ENCODE peak calls at places on chromosomes 1 and 21, in four cellular contexts. T is K562, G is WTC11, W is GM12878. M is an unnamed sample.

GRCh38 chr1:1291611-1292441 is 11.6 kb downstream of the SCNN1D start:
- DNase-seq in T (peak), G (peak), W (no peak), M (peak)

GRCh38 chr1:221718391-221719277 is 23.3 kb downstream of the DUSP10 start:
- DNase-seq in T (no peak), G (no peak), W (no peak), M (no peak)

GRCh38 chr1:231161711-231162299 is at the start of gene TRIM67:
- DNase-seq in T (peak), G (peak), W (no peak), M (peak)

GRCh38 chr1:198530964-198531363 is 9.5 kb downstream of the ATP6V1G3 start:
- DNase-seq in T (no peak), G (no peak), W (no peak), M (peak)

GRCh38 chr21:30044447-30045064 is 104.8 kb upstream of the GRIK1 start:
- DNase-seq in T (peak), G (no peak), W (no peak), M (peak)

GRCh38 chr1:16367258-16367967 is 371 bp downstream of the SZRD1 start:
- DNase-seq in T (peak), G (peak), W (peak), M (peak)

GRCh38 chr1:226602186-226603029 is 53.8 kb downstream of the STUM start:
- DNase-seq in T (no peak), G (no peak), W (no peak), M (no peak)

GRCh38 chr1:27668808-27669723 is 2.9 kb downstream of the IFI6 start:
- DNase-seq in T (peak), G (peak), W (no peak), M (peak)

GRCh38 chr1:59225594-59225993 is 71.3 kb upstream of the FGGY start:
- DNase-seq in T (no peak), G (no peak), W (no peak), M (no peak)

GRCh38 chr1:41890841-41891311 is 27.8 kb downstream of the HIVEP3 start:
- DNase-seq in T (no peak), G (no peak), W (no peak), M (peak)

GRCh38 chr1:234845097-234845660 is 235.2 kb upstream of the IRF2BP2 start:
- DNase-seq in T (no peak), G (no peak), W (peak), M (no peak)

GRCh38 chr21:43340491-43341348 is 86.2 kb downstream of the SIK1 start:
- DNase-seq in T (no peak), G (no peak), W (no peak), M (no peak)

GRCh38 chr1:20165522-20165951 is 20.4 kb upstream of the UBXN10 start:
- DNase-seq in T (peak), G (peak), W (no peak), M (peak)

GRCh38 chr1:232795497-232796068 is 9.6 kb upstream of the MAP10 start:
- DNase-seq in T (no peak), G (no peak), W (no peak), M (no peak)

GRCh38 chr1:37362990-37363389 is 111.4 kb upstream of the ZC3H12A start:
- DNase-seq in T (no peak), G (peak), W (no peak), M (peak)

GRCh38 chr1:247415423-247416361 is at the start of gene NLRP3:
- DNase-seq in T (no peak), G (no peak), W (no peak), M (no peak)

GRCh38 chr1:46333300-46334029 is 7.1 kb upstream of the NSUN4 start:
- DNase-seq in T (peak), G (peak), W (peak), M (peak)

GRCh38 chr1:165896277-165896676 is 68.9 kb downstream of the UCK2 start:
- DNase-seq in T (no peak), G (no peak), W (no peak), M (no peak)

GRCh38 chr1:227726924-227727599 is 8.0 kb downstream of the JMJD4 start:
- DNase-seq in T (no peak), G (no peak), W (peak), M (no peak)

GRCh38 chr1:91278754-91279153 is 125.9 kb downstream of the HFM1 start:
- DNase-seq in T (peak), G (no peak), W (no peak), M (peak)

GRCh38 chr1:116510361-116510760 is 60.5 kb downstream of the CD58 start:
- DNase-seq in T (no peak), G (no peak), W (no peak), M (no peak)

GRCh38 chr1:2145946-2146835 is 48.4 kb downstream of the FAAP20 start:
- DNase-seq in T (no peak), G (no peak), W (no peak), M (no peak)

GRCh38 chr1:33176362-33176850 is 5.4 kb downstream of the TRIM62 start:
- DNase-seq in T (no peak), G (no peak), W (no peak), M (peak)

GRCh38 chr1:193285626-193286025 is 99.2 kb upstream of the B3GALT2 start:
- DNase-seq in T (no peak), G (no peak), W (no peak), M (no peak)

GRCh38 chr1:31734582-31735107 is 29.5 kb downstream of the ADGRB2 start:
- DNase-seq in T (no peak), G (no peak), W (no peak), M (no peak)

GRCh38 chr1:221462345-221462744 is 279.5 kb downstream of the DUSP10 start:
- DNase-seq in T (no peak), G (no peak), W (no peak), M (no peak)

GRCh38 chr1:152164542-152165136 is 5.6 kb upstream of the RPTN start:
- DNase-seq in T (no peak), G (no peak), W (no peak), M (no peak)

GRCh38 chr1:67987046-67987799 is 63.2 kb downstream of the DIRAS3 start:
- DNase-seq in T (no peak), G (no peak), W (no peak), M (no peak)

GRCh38 chr1:199182151-199182843 is 543.5 kb downstream of the PTPRC start:
- DNase-seq in T (no peak), G (no peak), W (no peak), M (no peak)

GRCh38 chr1:225845633-225846259 is 35.8 kb downstream of the EPHX1 start:
- DNase-seq in T (peak), G (peak), W (no peak), M (peak)

GRCh38 chr1:156692958-156693857 is 12.2 kb downstream of the CRABP2 start:
- DNase-seq in T (peak), G (peak), W (no peak), M (no peak)

GRCh38 chr1:51945591-51945990 is 44.9 kb downstream of the RAB3B start:
- DNase-seq in T (no peak), G (no peak), W (no peak), M (no peak)

GRCh38 chr1:187474266-187474665 is 645.5 kb downstream of the PLA2G4A start:
- DNase-seq in T (no peak), G (no peak), W (no peak), M (no peak)

GRCh38 chr1:24391882-24392603 is 21.5 kb downstream of the STPG1 start:
- DNase-seq in T (peak), G (peak), W (peak), M (peak)

GRCh38 chr1:24392982-24393645 is 20.5 kb downstream of the STPG1 start:
- DNase-seq in T (no peak), G (no peak), W (no peak), M (no peak)

GRCh38 chr1:24392604-24392946 is 21.0 kb downstream of the STPG1 start:
- DNase-seq in T (no peak), G (no peak), W (no peak), M (no peak)

GRCh38 chr1:24389231-24389678 is 24.3 kb downstream of the STPG1 start:
- DNase-seq in T (no peak), G (no peak), W (no peak), M (no peak)

DNA sequence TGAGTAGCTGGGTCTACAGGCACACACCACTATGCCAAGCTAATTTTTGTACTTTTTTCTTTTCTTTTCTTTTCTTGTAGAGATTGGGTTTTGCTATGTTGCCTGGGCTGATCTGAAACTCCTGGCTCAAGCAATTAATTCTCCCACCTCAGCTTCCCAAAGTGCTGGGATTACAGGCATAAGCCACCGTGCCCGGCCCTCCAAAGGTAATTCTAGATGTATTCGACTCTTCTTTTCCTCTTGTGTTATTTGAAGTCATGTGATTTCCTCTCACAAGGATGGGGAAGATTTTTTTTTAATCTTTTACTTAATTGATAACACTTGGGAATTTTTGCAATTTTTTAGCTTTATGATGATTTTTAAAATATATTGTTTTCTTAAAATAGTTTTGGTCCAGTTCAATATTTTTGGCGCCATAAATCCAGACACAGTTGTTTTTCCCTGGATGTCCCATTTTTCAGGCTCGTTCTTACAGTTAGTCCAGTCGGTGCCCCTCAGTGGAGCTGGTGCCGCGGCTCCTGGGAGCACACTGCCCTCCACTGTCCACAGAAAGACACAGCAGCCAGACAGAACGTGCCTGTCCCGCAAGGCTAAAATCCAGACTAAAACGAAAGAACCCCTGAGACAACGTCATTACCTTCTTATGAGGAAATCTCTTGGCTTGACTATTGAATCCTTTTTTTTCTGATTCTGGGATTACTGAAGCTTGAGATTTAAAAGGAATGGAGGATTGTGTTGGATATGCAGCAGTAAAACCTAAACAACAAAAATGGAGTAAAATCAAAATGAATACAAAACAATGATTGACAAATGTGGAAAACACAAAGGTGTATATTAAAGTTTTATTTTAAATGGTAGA is 22.4 kb downstream of the STPG1 start:
- DNase-seq in T (peak), G (peak), W (no peak), M (peak)
- TF ChIP-seq USF1 in T (no peak), G (no peak), W (no peak), M (no peak)

DNA sequence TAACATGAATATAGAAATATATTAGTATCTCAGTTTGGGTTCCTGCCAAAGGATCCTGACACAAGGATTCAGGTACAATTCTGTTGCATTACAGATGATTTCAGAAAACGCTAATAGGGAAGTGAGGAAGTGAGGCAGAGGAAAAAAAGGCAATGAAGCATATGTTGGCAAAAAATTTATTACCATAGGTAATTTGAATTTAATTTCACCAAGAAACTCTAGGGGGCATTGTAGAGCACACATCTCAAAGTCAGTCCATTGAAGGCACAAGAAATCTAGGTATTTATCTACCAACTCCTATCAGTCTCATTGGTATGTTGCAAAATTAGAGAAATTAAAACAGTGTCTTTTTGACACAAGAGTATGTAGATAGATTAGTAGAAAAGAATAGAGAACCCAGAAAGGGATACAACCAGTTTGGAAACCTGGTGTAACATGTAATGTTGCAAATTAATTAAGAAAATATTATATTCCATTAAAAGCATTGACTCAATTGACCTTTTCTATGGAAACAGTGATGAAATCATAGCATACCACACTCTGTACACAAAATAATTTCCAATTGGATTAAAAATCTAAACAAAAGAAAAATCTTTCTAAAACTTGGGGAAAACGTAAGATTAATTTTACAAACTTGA is 104.9 kb upstream of the SNX7 start:
- DNase-seq in T (peak), G (no peak), W (no peak), M (no peak)
- TF ChIP-seq USF1 in T (no peak), G (no peak), W (no peak), M (no peak)

GRCh38 chr1:10170362-10170665 is 40.1 kb upstream of the KIF1B start:
- DNase-seq in T (no peak), G (no peak), W (peak), M (no peak)
- TF ChIP-seq USF1 in T (no peak), G (no peak), W (no peak), M (no peak)

DNA sequence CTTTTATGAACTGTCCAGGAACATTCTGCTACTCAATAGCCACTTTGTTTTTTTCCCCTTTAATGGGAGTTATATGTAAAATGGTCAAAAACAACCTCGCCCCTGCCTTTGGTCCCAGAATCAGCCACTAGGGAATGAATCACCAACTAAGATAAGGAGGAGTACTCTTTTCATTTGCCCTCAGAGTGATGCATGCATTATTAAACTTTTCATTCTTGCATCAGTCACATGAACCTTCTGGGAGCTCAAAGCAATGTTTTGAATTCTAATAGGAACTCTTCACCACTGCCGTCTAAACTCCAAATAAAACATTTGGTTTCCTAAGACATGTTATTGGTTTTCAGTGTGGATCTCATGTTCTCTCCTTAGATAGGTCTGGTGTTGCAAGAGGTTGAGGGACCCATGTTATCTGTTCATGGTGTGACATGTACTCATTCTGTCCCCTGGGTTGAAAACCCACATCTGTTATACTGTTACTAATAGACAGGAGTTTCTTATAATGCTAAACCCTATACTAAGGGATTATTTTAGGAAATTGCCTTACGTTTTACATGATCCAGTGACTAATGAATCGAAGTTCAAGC is 17.8 kb upstream of the HSD17B7 start:
- DNase-seq in T (no peak), G (no peak), W (no peak), M (no peak)
- TF ChIP-seq USF1 in T (no peak), G (no peak), W (no peak), M (no peak)

DNA sequence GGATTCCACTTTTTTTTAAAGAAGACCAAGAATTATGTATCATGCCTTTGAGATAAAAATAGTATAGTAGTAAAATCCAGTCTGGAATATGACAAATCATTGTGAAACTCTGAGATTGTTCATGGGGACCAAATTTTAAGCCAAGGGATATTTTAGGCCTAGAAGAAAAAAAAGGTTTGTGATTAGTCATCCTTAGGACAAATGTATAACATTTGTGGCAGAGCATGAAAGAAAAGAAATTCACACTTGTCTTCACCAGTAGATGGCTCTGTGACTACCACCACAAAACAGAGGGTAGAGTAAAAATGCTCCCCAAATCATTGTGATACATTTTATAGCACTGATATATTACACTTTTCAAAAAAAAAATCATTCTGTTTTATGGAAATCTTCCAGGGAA is 226.1 kb downstream of the KCTD3 start:
- DNase-seq in T (no peak), G (no peak), W (no peak), M (no peak)
- TF ChIP-seq USF1 in T (no peak), G (no peak), W (no peak), M (no peak)

DNA sequence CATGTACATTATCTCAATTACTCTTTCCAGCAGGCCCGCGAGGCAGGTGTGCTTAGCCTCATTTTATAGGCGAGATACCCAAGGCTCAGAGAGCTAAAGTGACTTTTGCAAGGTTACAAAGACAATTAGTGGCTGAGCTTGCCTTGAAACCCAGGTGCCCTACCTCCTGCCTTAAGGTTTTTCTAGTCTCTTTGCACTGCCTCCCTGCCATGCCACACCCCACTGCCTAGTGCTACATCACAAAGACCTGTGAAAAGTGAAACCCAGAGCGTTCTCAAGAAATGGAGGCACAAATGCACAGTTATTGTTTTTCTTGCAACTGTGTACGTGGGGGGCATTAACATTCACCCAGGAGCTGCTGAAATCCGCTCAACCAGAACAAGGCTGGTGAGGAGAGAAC is 9.9 kb upstream of the C8A start:
- DNase-seq in T (no peak), G (no peak), W (no peak), M (no peak)
- TF ChIP-seq USF1 in T (no peak), G (no peak), W (no peak), M (no peak)

M was measured in SK-N-SH.